ENCODE peak calls at places on chromosomes 5 and 9, in eight cellular contexts. H, T, S, E, A, W, Y and G are unnamed samples.
A peak's percentile ranks its signal among the peaks of the same experiment; 100 is the strongest.

GRCh38 chr5:27516437-27516836 is 478.1 kb upstream of the CDH9 start:
- DNase-seq in H (no peak), T (no peak), S (peak; percentile 0), E (no peak), A (no peak), W (no peak), Y (no peak), G (no peak)

GRCh38 chr9:76415731-76416130 is 21.5 kb upstream of the RFK start:
- DNase-seq in H (no peak), T (no peak), S (peak; percentile 50), E (no peak), A (no peak), W (no peak), Y (no peak), G (no peak)

GRCh38 chr5:116766470-116766947 is 191.9 kb upstream of the SEMA6A start:
- DNase-seq in H (no peak), T (no peak), S (peak; percentile 86), E (no peak), A (no peak), W (no peak), Y (no peak), G (no peak)

GRCh38 chr5:111447822-111448221 is 64.5 kb downstream of the STARD4 start:
- DNase-seq in H (peak; percentile 47), T (no peak), S (no peak), E (no peak), A (no peak), W (no peak), Y (no peak), G (no peak)

GRCh38 chr5:33944543-33945132 is 8.5 kb downstream of the RXFP3 start:
- DNase-seq in H (no peak), T (no peak), S (no peak), E (no peak), A (no peak), W (no peak), Y (no peak), G (no peak)

GRCh38 chr9:124426361-124426760 is 11.1 kb upstream of the PSMB7 start:
- DNase-seq in H (no peak), T (no peak), S (no peak), E (no peak), A (no peak), W (no peak), Y (no peak), G (no peak)

GRCh38 chr5:149093625-149094024 is 30.8 kb upstream of the SH3TC2 start:
- DNase-seq in H (no peak), T (no peak), S (no peak), E (no peak), A (no peak), W (no peak), Y (no peak), G (no peak)

GRCh38 chr5:108003178-108003577 is 332.4 kb upstream of the EFNA5 start:
- DNase-seq in H (no peak), T (no peak), S (peak; percentile 51), E (peak; percentile 3), A (no peak), W (peak; percentile 70), Y (peak; percentile 10), G (no peak)

GRCh38 chr9:116515541-116515940 is 171.6 kb upstream of the TRIM32 start:
- DNase-seq in H (no peak), T (no peak), S (no peak), E (no peak), A (no peak), W (no peak), Y (no peak), G (no peak)

GRCh38 chr9:128280084-128280622 is 4.1 kb downstream of the SWI5 start:
- DNase-seq in H (no peak), T (no peak), S (no peak), E (no peak), A (no peak), W (no peak), Y (no peak), G (no peak)